ENCODE peak calls at places on chromosomes 11 and 22, in ten cellular contexts. P is Jurkat, Clone E6-1; T is tibial nerve; V is colonic mucosa; R is heart left ventricle; E is A549; H is fibroblast of pulmonary artery; O is skeletal muscle cell; D is upper lobe of right lung; Q is GM12865. A is an unnamed sample.

GRCh38 chr22:27435839-27436581 is 365.5 kb downstream of the MN1 start:
- DNase-seq in V (no peak), O (no peak), T (no peak), D (no peak), R (peak; percentile 83), H (peak; percentile 80), E (no peak), P (no peak), Q (no peak), A (no peak)

GRCh38 chr11:118894192-118894591 is 10.5 kb downstream of the CXCR5 start:
- DNase-seq in E (no peak), R (no peak), Q (no peak), T (no peak), H (no peak), P (no peak), D (no peak), O (no peak), V (no peak), A (no peak)

GRCh38 chr11:42329930-42330555 is 870.6 kb upstream of the LRRC4C start:
- DNase-seq in P (no peak), D (no peak), V (no peak), T (no peak), Q (no peak), H (peak; percentile 58), R (no peak), E (no peak), O (no peak), A (no peak)

GRCh38 chr11:74472030-74472429 is 4.7 kb upstream of the KCNE3 start:
- DNase-seq in V (no peak), R (no peak), Q (no peak), H (no peak), O (no peak), D (no peak), E (no peak), T (no peak), P (no peak), A (no peak)

GRCh38 chr11:102560555-102561011 is 30.0 kb upstream of the MMP7 start:
- DNase-seq in V (no peak), H (peak; percentile 57), D (no peak), O (peak; percentile 71), R (no peak), E (no peak), P (peak; percentile 52), Q (peak; percentile 85), T (peak; percentile 54), A (peak; percentile 73)

GRCh38 chr11:80441821-80442220 is 1001.0 kb upstream of the TENM4 start:
- DNase-seq in T (no peak), H (peak; percentile 5), Q (no peak), P (no peak), D (no peak), E (no peak), V (no peak), O (no peak), R (no peak), A (no peak)

GRCh38 chr11:27319065-27319464 is 44.0 kb downstream of the CCDC34 start:
- DNase-seq in H (no peak), O (no peak), T (no peak), P (no peak), D (no peak), R (no peak), Q (peak; percentile 77), E (peak; percentile 58), V (no peak), A (peak; percentile 57)

GRCh38 chr11:118439656-118440055 is 3.4 kb downstream of the KMT2A start:
- DNase-seq in D (no peak), H (no peak), O (no peak), P (peak; percentile 82), V (no peak), T (no peak), Q (no peak), E (no peak), R (no peak), A (no peak)

GRCh38 chr11:130631119-130631518 is 182.7 kb downstream of the ADAMTS15 start:
- DNase-seq in D (no peak), T (no peak), O (peak; percentile 79), V (no peak), E (peak; percentile 31), R (no peak), P (no peak), Q (peak; percentile 54), H (peak; percentile 78), A (no peak)

DNA sequence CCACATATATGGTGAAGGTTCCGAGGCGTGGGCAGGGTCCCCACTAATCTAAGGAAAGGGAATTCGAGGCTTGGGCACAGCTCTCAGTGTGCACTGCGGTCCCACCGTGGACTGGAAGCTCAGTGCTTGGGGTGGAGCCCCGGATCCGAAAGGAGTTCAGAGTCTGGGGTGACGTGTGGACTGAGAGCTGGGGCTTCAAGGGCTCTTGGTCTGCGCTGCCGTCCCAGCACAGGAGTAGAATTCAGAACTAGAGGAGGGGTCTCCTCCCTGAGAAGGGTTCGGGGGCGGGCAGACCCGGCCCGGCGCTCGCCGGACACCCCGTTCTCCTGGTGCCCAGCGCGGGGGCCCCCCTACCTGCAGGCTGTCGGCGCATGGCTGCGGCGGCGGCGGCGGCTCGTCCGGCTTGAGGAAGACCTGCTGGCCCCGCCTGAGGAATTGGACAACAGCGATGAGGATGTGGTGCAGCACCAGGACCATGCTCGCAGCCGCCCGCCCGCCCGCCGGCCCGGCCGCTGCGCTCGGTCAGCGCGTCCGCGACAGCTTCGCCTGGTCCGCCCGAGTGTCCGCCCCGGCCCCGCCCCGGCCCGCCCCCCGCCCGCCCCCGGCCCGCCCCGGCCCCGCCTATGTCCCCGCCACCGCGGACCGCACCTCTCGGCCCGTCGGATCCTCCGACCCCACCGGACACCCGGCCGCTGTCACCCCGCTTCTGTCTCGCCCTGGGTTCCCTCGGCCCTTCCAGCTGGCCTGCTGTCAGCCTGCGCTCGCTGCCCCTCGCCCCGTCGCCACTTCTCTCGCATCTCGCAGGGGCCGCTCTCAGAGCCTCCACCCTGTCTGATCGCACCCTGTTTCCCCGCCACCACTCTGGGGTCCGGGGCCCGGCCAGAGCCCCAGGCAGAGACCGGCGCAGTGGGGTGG is 32.1 kb downstream of the PDE2A start:
- DNase-seq in V (peak; percentile 33), P (no peak), O (no peak), E (peak; percentile 69), H (no peak), T (no peak), D (peak; percentile 71), Q (no peak), R (peak; percentile 74), A (no peak)
- H3K4me3 ChIP-seq in V (peak overlapping the region; percentile 53), P (no peak overlapping the region), O (peak overlapping the region; percentile 44), E (peak overlapping the region; percentile 68), H (peak overlapping the region; percentile 45), T (peak overlapping the region; percentile 42), D (peak overlapping the region; percentile 58), Q (peak overlapping the region; percentile 37), R (peak overlapping the region; percentile 88), A (no peak overlapping the region)

GRCh38 chr11:17328856-17329490 is 22.6 kb upstream of the NCR3LG1 start:
- DNase-seq in O (no peak), Q (no peak), V (no peak), R (no peak), P (no peak), E (no peak), D (no peak), T (no peak), H (no peak), A (no peak)

GRCh38 chr11:17331669-17332068 is 19.9 kb upstream of the NCR3LG1 start:
- DNase-seq in E (no peak), D (no peak), O (no peak), V (no peak), T (no peak), H (no peak), Q (no peak), P (no peak), R (no peak), A (no peak)

GRCh38 chr11:17333799-17334586 is 17.6 kb upstream of the NCR3LG1 start:
- DNase-seq in O (no peak), R (no peak), D (no peak), T (no peak), H (no peak), V (no peak), Q (no peak), E (no peak), P (peak; percentile 71), A (no peak)
- H3K4me3 ChIP-seq in O (no peak overlapping the region), R (no peak overlapping the region), D (no peak overlapping the region), T (no peak overlapping the region), H (no peak overlapping the region), V (no peak overlapping the region), Q (no peak overlapping the region), E (no peak overlapping the region), P (no peak overlapping the region), A (no peak overlapping the region)

GRCh38 chr11:111137846-111138245 is 107.7 kb upstream of the POU2AF2 start:
- DNase-seq in V (no peak), E (no peak), P (no peak), O (no peak), R (no peak), D (no peak), H (no peak), T (no peak), Q (no peak), A (no peak)
- H3K4me3 ChIP-seq in V (no peak overlapping the region), E (no peak overlapping the region), P (no peak overlapping the region), O (no peak overlapping the region), R (no peak overlapping the region), D (no peak overlapping the region), H (no peak overlapping the region), T (no peak overlapping the region), Q (no peak overlapping the region), A (no peak overlapping the region)

GRCh38 chr11:109867784-109868183 is 225.4 kb upstream of the ZC3H12C start:
- DNase-seq in H (no peak), O (no peak), Q (no peak), T (no peak), P (no peak), V (no peak), D (no peak), E (no peak), R (no peak), A (no peak)

GRCh38 chr11:109864161-109864661 is 229.0 kb upstream of the ZC3H12C start:
- DNase-seq in V (no peak), Q (peak; percentile 82), D (no peak), E (no peak), P (no peak), T (no peak), H (no peak), O (no peak), R (no peak), A (peak; percentile 73)

GRCh38 chr11:109862808-109863207 is 230.4 kb upstream of the ZC3H12C start:
- DNase-seq in Q (no peak), E (no peak), D (no peak), V (no peak), O (no peak), T (no peak), H (no peak), P (no peak), R (no peak), A (no peak)

GRCh38 chr11:109865558-109866186 is 227.5 kb upstream of the ZC3H12C start:
- DNase-seq in E (no peak), D (no peak), T (no peak), O (no peak), H (no peak), R (no peak), Q (peak; percentile 32), V (peak; percentile 21), P (peak; percentile 14), A (no peak)

DNA sequence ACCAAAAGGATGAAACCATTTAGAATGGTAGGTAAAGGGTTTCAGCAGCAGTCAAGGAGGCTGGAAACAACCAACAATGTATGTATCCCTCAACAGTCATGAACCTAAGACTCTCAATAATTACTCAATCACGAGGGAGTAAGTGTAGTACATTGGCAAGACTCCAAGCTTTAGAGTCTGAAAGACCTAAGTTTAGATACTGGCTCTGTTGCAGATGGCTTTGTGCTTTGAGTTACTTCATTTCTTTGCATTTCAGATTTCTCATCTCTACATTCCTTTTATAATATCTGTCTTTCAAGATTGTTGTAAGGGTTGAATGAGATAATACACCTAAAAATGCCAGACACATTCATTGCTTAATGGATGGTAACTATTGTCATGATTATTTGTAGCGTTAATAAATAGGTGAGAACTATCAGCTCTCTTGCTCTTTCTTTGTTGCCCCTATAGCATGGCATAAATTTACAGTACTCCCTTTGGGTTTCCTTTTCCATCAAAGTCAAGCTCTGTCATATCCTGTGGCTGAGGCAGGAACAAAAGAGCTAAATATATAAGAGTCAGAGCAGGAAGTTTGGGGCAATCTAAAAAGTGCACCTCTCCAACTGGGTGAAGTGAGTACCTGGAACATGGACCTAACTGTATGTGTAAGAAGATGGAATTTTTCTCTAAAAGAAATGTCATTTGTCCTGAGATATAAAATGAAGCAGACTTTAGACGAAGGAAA is 228.2 kb upstream of the ZC3H12C start:
- DNase-seq in V (no peak), O (peak; percentile 77), P (no peak), T (no peak), H (peak; percentile 86), R (no peak), Q (peak; percentile 40), E (no peak), D (no peak), A (peak; percentile 18)
- H3K4me3 ChIP-seq in V (no peak overlapping the region), O (no peak overlapping the region), P (no peak overlapping the region), T (no peak overlapping the region), H (no peak overlapping the region), R (no peak overlapping the region), Q (no peak overlapping the region), E (no peak overlapping the region), D (no peak overlapping the region), A (no peak overlapping the region)